ENCODE peak calls at places on chromosomes 11 and 22, in nine cellular contexts. Z is psoas muscle, X is small intestine, G is cardiac muscle cell, N is neuronal stem cell, E is uterus, P is iPS DF 6.9, T is neural progenitor cell, R is stomach. V is an unnamed sample.

GRCh38 chr11:6638437-6638836 is 17.2 kb downstream of the DCHS1 start:
- DNase-seq in G (no peak), N (no peak), T (no peak), R (no peak), E (no peak), X (no peak), P (no peak), Z (no peak), V (no peak)

GRCh38 chr11:61846351-61846750 is 18.3 kb downstream of the FADS2 start:
- DNase-seq in X (no peak), R (no peak), G (no peak), E (no peak), T (no peak), Z (no peak), P (no peak), N (no peak), V (no peak)

GRCh38 chr11:69721745-69722144 is 17.9 kb upstream of the FGF19 start:
- DNase-seq in N (no peak), T (peak; percentile 49), Z (no peak), X (peak; percentile 43), E (no peak), R (no peak), G (no peak), P (no peak), V (no peak)

GRCh38 chr11:62909107-62909894 is 11.9 kb downstream of the CHRM1 start:
- DNase-seq in E (peak; percentile 70), T (peak; percentile 86), N (peak; percentile 58), P (peak; percentile 91), G (peak; percentile 87), Z (peak; percentile 75), X (peak; percentile 77), R (peak; percentile 90), V (peak; percentile 93)

GRCh38 chr11:109894242-109894641 is 198.9 kb upstream of the ZC3H12C start:
- DNase-seq in G (no peak), P (no peak), T (no peak), Z (no peak), R (no peak), E (no peak), X (no peak), N (no peak), V (no peak)

GRCh38 chr11:126165366-126166156 is 45.9 kb downstream of the RPUSD4 start:
- DNase-seq in P (no peak), T (no peak), G (no peak), R (no peak), Z (no peak), X (no peak), N (no peak), E (peak; percentile 92), V (no peak)

GRCh38 chr11:6617315-6617781 is 1.9 kb downstream of the TPP1 start:
- DNase-seq in T (no peak), X (no peak), E (peak; percentile 18), Z (no peak), P (no peak), N (no peak), R (no peak), G (no peak), V (peak; percentile 67)

GRCh38 chr11:124762624-124763155 is 600 bp upstream of the ESAM start:
- DNase-seq in P (no peak), Z (no peak), T (peak; percentile 67), G (peak; percentile 44), E (no peak), N (no peak), R (no peak), X (peak; percentile 40), V (no peak)

DNA sequence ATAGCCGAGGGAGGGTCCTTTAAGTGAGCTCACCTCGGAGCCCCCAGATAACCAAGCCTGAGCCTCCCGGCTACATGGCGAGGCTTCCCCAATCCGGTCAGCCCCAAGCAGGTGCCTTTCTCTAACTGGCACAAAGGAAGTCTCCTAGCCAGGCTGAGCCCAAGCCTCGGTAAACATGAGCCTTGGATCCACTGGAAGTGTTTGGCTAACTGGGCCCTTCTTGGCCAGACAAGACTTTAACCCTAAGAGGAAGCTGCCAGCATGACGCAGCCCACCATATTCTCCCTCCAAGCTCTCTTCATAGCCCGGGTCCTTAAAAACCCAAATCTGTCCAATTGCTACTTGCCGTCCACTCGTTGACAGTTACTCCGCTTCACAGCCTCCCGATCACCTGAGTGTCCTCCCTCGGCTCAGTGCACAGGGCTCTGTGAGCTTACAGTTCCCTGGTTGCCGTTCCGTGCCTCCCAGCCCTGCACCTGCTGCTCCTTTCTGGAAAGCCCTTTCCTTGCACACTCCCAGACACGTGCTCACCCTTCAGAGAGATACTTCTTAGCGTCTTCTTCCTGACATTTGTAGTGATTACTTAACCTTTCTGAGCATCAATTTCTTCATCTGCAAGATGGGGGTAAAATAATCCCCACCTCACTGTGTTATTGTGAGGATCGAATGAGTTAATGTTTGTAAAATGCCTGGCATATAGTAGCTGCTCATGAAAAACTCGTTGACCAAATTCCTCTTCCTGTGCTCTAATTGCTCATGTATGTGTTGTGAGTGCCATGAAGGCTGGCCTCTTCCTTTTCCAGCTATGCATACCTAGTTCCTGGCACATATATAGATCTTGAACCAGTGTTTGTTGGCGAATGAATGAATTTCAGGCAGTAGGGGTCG is 25.6 kb downstream of the TXN2 start:
- DNase-seq in R (peak; percentile 76), X (peak; percentile 46), N (no peak), G (no peak), Z (peak; percentile 57), T (no peak), P (no peak), E (no peak), V (no peak)
- H3K4me1 ChIP-seq in R (peaks cover 52% of the 10 kb centered on the region), X (peaks cover 3% of the 10 kb centered on the region), N (peaks cover 15% of the 10 kb centered on the region), G (peaks cover 24% of the 10 kb centered on the region), Z (peaks cover 48% of the 10 kb centered on the region), T (peaks cover 14% of the 10 kb centered on the region), P (peaks cover 9% of the 10 kb centered on the region), E (no peaks in the 10 kb centered on the region), V (peaks cover 15% of the 10 kb centered on the region)

DNA sequence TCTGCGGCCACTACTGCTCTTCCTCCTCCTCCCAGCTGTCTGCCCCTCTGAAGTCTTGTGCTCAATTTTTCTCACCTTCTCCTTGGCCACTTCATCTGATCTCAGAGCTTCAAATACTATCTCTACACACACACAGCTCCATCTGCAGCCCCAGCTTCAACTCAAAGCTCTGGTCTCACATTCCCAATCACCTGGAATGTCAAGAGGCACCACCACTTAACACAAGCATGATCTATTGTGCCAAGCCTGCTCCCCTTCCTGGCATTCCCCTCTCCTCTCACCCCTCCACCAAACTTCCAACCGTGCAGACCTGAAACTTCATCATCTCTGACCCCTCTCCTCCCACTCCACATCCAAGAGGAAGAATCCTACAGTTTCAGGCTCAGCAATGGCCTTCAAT is 17.5 kb downstream of the NRXN2 start:
- DNase-seq in E (no peak), T (no peak), P (no peak), N (no peak), X (no peak), R (no peak), Z (no peak), G (no peak), V (no peak)
- H3K9me3 ChIP-seq in E (no peaks in the 10 kb centered on the region), T (no peaks in the 10 kb centered on the region), P (no peaks in the 10 kb centered on the region), N (no peaks in the 10 kb centered on the region), X (no peaks in the 10 kb centered on the region), R (no peaks in the 10 kb centered on the region), Z (no peaks in the 10 kb centered on the region), G (no peaks in the 10 kb centered on the region), V (no peaks in the 10 kb centered on the region)

GRCh38 chr22:28741758-28742561 is at the start of the genes CHEK2 and HSCB:
- DNase-seq in P (peak; percentile 96), R (peak; percentile 98), X (peak; percentile 99), E (peak; percentile 99), T (peak; percentile 99), N (peak; percentile 98), Z (peak; percentile 99), G (peak; percentile 98), V (peak; percentile 100)

GRCh38 chr22:28736296-28737155 is 5.1 kb downstream of the CHEK2 start:
- DNase-seq in N (no peak), R (no peak), Z (no peak), X (no peak), G (no peak), T (peak; percentile 58), P (peak; percentile 43), E (no peak), V (no peak)

GRCh38 chr22:28742562-28742962 is 723 bp downstream of the HSCB start:
- DNase-seq in R (no peak), T (no peak), X (no peak), N (peak; percentile 91), E (no peak), Z (no peak), P (no peak), G (no peak), V (no peak)

GRCh38 chr22:28743852-28744251 is 2.0 kb downstream of the HSCB start:
- DNase-seq in Z (no peak), X (no peak), G (no peak), E (no peak), T (no peak), R (no peak), P (no peak), N (no peak), V (no peak)

GRCh38 chr22:28741200-28741757 is 341 bp downstream of the CHEK2 start:
- DNase-seq in X (no peak), P (no peak), N (no peak), Z (no peak), G (peak; percentile 1), E (no peak), T (peak; percentile 22), R (no peak), V (no peak)
- H3K27ac ChIP-seq in X (peak overlapping the region; percentile 0), P (no peak overlapping the region), N (no peak overlapping the region), Z (peak overlapping the region; percentile 97), G (no peak overlapping the region), E (peak overlapping the region; percentile 95), T (no peak overlapping the region), R (peak overlapping the region; percentile 99), V (peak overlapping the region; percentile 94)

GRCh38 chr11:77125191-77125590 is 2.9 kb upstream of the MYO7A start:
- DNase-seq in N (no peak), X (no peak), E (no peak), R (no peak), P (no peak), Z (no peak), T (no peak), G (no peak), V (no peak)

GRCh38 chr11:77126156-77126775 is 1.8 kb upstream of the MYO7A start:
- DNase-seq in G (no peak), E (no peak), Z (no peak), P (no peak), X (no peak), T (no peak), R (no peak), N (no peak), V (no peak)

GRCh38 chr11:77126861-77127673 is 979 bp upstream of the MYO7A start:
- DNase-seq in T (peak; percentile 76), N (peak; percentile 64), R (peak; percentile 60), G (peak; percentile 66), P (peak; percentile 35), Z (peak; percentile 76), E (peak; percentile 33), X (peak; percentile 54), V (peak; percentile 55)

GRCh38 chr11:77124488-77124887 is 3.6 kb upstream of the MYO7A start:
- DNase-seq in R (no peak), E (no peak), P (no peak), X (no peak), N (no peak), G (no peak), T (no peak), Z (no peak), V (no peak)

DNA sequence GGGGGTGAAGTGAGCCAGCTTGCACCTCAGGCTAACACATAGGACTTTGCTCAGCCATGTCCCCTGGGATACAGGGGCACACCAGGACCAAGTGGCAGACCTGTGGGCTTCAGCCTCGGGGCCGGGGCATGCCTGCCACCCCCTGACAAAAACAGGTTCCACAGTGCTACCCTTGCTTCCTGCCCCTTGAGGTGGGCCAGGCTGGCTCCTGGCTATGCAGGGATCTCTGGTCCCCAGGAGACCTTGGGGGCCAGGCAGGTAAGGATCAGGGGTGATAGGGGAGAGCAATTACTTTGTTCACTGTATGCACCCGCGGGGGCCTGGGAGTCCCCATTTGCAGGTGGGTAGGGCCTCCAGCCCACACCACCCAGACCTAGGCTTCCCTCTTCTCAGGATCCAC is 2.4 kb upstream of the MYO7A start:
- DNase-seq in R (no peak), P (no peak), G (no peak), X (no peak), Z (no peak), N (no peak), E (no peak), T (no peak), V (no peak)
- H3K4me1 ChIP-seq in R (peaks cover 22% of the 10 kb centered on the region), P (peaks cover 3% of the 10 kb centered on the region), G (peaks cover 6% of the 10 kb centered on the region), X (no peaks in the 10 kb centered on the region), Z (no peaks in the 10 kb centered on the region), N (peaks cover 7% of the 10 kb centered on the region), E (no peaks in the 10 kb centered on the region), T (peaks cover 9% of the 10 kb centered on the region), V (no peaks in the 10 kb centered on the region)

V was measured in A673.